ENCODE peak calls at places on chromosomes 11 and 22, in eight cellular contexts. One of them, this sample, is unnamed.

GRCh38 chr11:100932474-100933100 is 197.0 kb downstream of the PGR start:
- DNase-seq in HT1080: peak
- DNase-seq in NCI-H510A: no peak
- DNase-seq in activated gamma-delta T cell treated with Interleukin-2 at 50 U/mL for 16 hours: no peak
- DNase-seq in IMR-90: peak
- DNase-seq in D341Med: peak
- DNase-seq in HuH-7.5: no peak
- DNase-seq in A549: peak
- DNase-seq in this sample: no peak

GRCh38 chr11:70477607-70478006 is 79.3 kb downstream of the CTTN start:
- DNase-seq in HT1080: no peak
- DNase-seq in NCI-H510A: no peak
- DNase-seq in IMR-90: no peak
- DNase-seq in activated gamma-delta T cell treated with Interleukin-2 at 50 U/mL for 16 hours: no peak
- DNase-seq in D341Med: peak
- DNase-seq in A549: no peak
- DNase-seq in HuH-7.5: no peak
- DNase-seq in this sample: no peak

GRCh38 chr11:72293910-72294533 is 50.0 kb upstream of the PHOX2A start:
- DNase-seq in D341Med: peak
- DNase-seq in A549: no peak
- DNase-seq in activated gamma-delta T cell treated with Interleukin-2 at 50 U/mL for 16 hours: no peak
- DNase-seq in HuH-7.5: no peak
- DNase-seq in IMR-90: no peak
- DNase-seq in NCI-H510A: no peak
- DNase-seq in HT1080: no peak
- DNase-seq in this sample: no peak

GRCh38 chr11:70244698-70245097 is 25.8 kb upstream of the PPFIA1 start:
- DNase-seq in HuH-7.5: no peak
- DNase-seq in NCI-H510A: no peak
- DNase-seq in IMR-90: peak
- DNase-seq in HT1080: peak
- DNase-seq in activated gamma-delta T cell treated with Interleukin-2 at 50 U/mL for 16 hours: no peak
- DNase-seq in A549: peak
- DNase-seq in D341Med: no peak
- DNase-seq in this sample: no peak

GRCh38 chr11:67642490-67643120 is 3.0 kb upstream of the TBX10 start:
- DNase-seq in HuH-7.5: no peak
- DNase-seq in NCI-H510A: no peak
- DNase-seq in activated gamma-delta T cell treated with Interleukin-2 at 50 U/mL for 16 hours: no peak
- DNase-seq in A549: no peak
- DNase-seq in IMR-90: no peak
- DNase-seq in D341Med: no peak
- DNase-seq in HT1080: no peak
- DNase-seq in this sample: no peak

GRCh38 chr11:134347441-134347840 is 15.7 kb downstream of the GLB1L2 start:
- DNase-seq in D341Med: no peak
- DNase-seq in IMR-90: no peak
- DNase-seq in activated gamma-delta T cell treated with Interleukin-2 at 50 U/mL for 16 hours: no peak
- DNase-seq in NCI-H510A: no peak
- DNase-seq in A549: no peak
- DNase-seq in HuH-7.5: no peak
- DNase-seq in HT1080: no peak
- DNase-seq in this sample: no peak

GRCh38 chr11:109972939-109973338 is 120.3 kb upstream of the ZC3H12C start:
- DNase-seq in D341Med: no peak
- DNase-seq in NCI-H510A: no peak
- DNase-seq in activated gamma-delta T cell treated with Interleukin-2 at 50 U/mL for 16 hours: no peak
- DNase-seq in IMR-90: no peak
- DNase-seq in HT1080: no peak
- DNase-seq in A549: no peak
- DNase-seq in HuH-7.5: no peak
- DNase-seq in this sample: no peak

GRCh38 chr11:12318791-12319733 is 58.3 kb upstream of the PARVA start:
- DNase-seq in D341Med: peak
- DNase-seq in HuH-7.5: no peak
- DNase-seq in HT1080: no peak
- DNase-seq in IMR-90: peak
- DNase-seq in NCI-H510A: peak
- DNase-seq in activated gamma-delta T cell treated with Interleukin-2 at 50 U/mL for 16 hours: no peak
- DNase-seq in A549: no peak
- DNase-seq in this sample: no peak

GRCh38 chr22:35430897-35431322 is 31.0 kb downstream of the MCM5 start:
- DNase-seq in A549: peak
- DNase-seq in HT1080: peak
- DNase-seq in activated gamma-delta T cell treated with Interleukin-2 at 50 U/mL for 16 hours: peak
- DNase-seq in NCI-H510A: no peak
- DNase-seq in D341Med: peak
- DNase-seq in IMR-90: peak
- DNase-seq in HuH-7.5: peak
- DNase-seq in this sample: peak

GRCh38 chr11:2084721-2085120 is 54.5 kb downstream of the IGF2 start:
- DNase-seq in NCI-H510A: no peak
- DNase-seq in HuH-7.5: no peak
- DNase-seq in HT1080: no peak
- DNase-seq in IMR-90: no peak
- DNase-seq in activated gamma-delta T cell treated with Interleukin-2 at 50 U/mL for 16 hours: no peak
- DNase-seq in D341Med: peak
- DNase-seq in A549: no peak
- DNase-seq in this sample: no peak

GRCh38 chr22:42389137-42389536 is 43.1 kb downstream of the NFAM1 start:
- DNase-seq in NCI-H510A: peak
- DNase-seq in HT1080: no peak
- DNase-seq in A549: no peak
- DNase-seq in activated gamma-delta T cell treated with Interleukin-2 at 50 U/mL for 16 hours: no peak
- DNase-seq in HuH-7.5: no peak
- DNase-seq in IMR-90: no peak
- DNase-seq in D341Med: no peak
- DNase-seq in this sample: no peak

GRCh38 chr22:49322861-49323622 is 504.6 kb downstream of the BRD1 start:
- DNase-seq in A549: no peak
- DNase-seq in activated gamma-delta T cell treated with Interleukin-2 at 50 U/mL for 16 hours: no peak
- DNase-seq in NCI-H510A: no peak
- DNase-seq in HT1080: no peak
- DNase-seq in IMR-90: no peak
- DNase-seq in HuH-7.5: no peak
- DNase-seq in D341Med: peak
- DNase-seq in this sample: no peak

GRCh38 chr11:60813324-60813723 is 28.2 kb downstream of the MS4A10 start:
- DNase-seq in HT1080: no peak
- DNase-seq in IMR-90: no peak
- DNase-seq in A549: no peak
- DNase-seq in NCI-H510A: no peak
- DNase-seq in HuH-7.5: no peak
- DNase-seq in activated gamma-delta T cell treated with Interleukin-2 at 50 U/mL for 16 hours: no peak
- DNase-seq in D341Med: no peak
- DNase-seq in this sample: no peak

GRCh38 chr11:112616292-112617088 is 344.7 kb upstream of the NCAM1 start:
- DNase-seq in HuH-7.5: no peak
- DNase-seq in HT1080: no peak
- DNase-seq in NCI-H510A: no peak
- DNase-seq in IMR-90: no peak
- DNase-seq in activated gamma-delta T cell treated with Interleukin-2 at 50 U/mL for 16 hours: no peak
- DNase-seq in A549: no peak
- DNase-seq in D341Med: no peak
- DNase-seq in this sample: no peak

GRCh38 chr11:122197055-122197987 is 81.3 kb upstream of the BLID start:
- DNase-seq in HuH-7.5: no peak
- DNase-seq in IMR-90: peak
- DNase-seq in HT1080: peak
- DNase-seq in A549: peak
- DNase-seq in NCI-H510A: no peak
- DNase-seq in activated gamma-delta T cell treated with Interleukin-2 at 50 U/mL for 16 hours: no peak
- DNase-seq in D341Med: no peak
- DNase-seq in this sample: no peak

GRCh38 chr11:72223615-72224586 is 666 bp upstream of the INPPL1 start:
- DNase-seq in A549: peak
- DNase-seq in D341Med: peak
- DNase-seq in HT1080: peak
- DNase-seq in HuH-7.5: no peak
- DNase-seq in activated gamma-delta T cell treated with Interleukin-2 at 50 U/mL for 16 hours: peak
- DNase-seq in NCI-H510A: peak
- DNase-seq in IMR-90: peak
- DNase-seq in this sample: peak

GRCh38 chr11:113105584-113105983 is 144.4 kb downstream of the NCAM1 start:
- DNase-seq in D341Med: no peak
- DNase-seq in IMR-90: no peak
- DNase-seq in A549: no peak
- DNase-seq in HuH-7.5: no peak
- DNase-seq in HT1080: no peak
- DNase-seq in NCI-H510A: no peak
- DNase-seq in activated gamma-delta T cell treated with Interleukin-2 at 50 U/mL for 16 hours: no peak
- DNase-seq in this sample: no peak

GRCh38 chr11:123174196-123175183 is 20.6 kb downstream of the CLMP start:
- DNase-seq in HuH-7.5: no peak
- DNase-seq in HT1080: peak
- DNase-seq in activated gamma-delta T cell treated with Interleukin-2 at 50 U/mL for 16 hours: no peak
- DNase-seq in D341Med: no peak
- DNase-seq in NCI-H510A: no peak
- DNase-seq in IMR-90: peak
- DNase-seq in A549: peak
- DNase-seq in this sample: no peak

GRCh38 chr11:122155001-122155400 is 39.0 kb upstream of the BLID start:
- DNase-seq in HuH-7.5: no peak
- DNase-seq in IMR-90: no peak
- DNase-seq in HT1080: no peak
- DNase-seq in activated gamma-delta T cell treated with Interleukin-2 at 50 U/mL for 16 hours: no peak
- DNase-seq in D341Med: no peak
- DNase-seq in NCI-H510A: no peak
- DNase-seq in A549: no peak
- DNase-seq in this sample: no peak

GRCh38 chr22:27687984-27688545 is 113.5 kb downstream of the MN1 start:
- DNase-seq in A549: peak
- DNase-seq in activated gamma-delta T cell treated with Interleukin-2 at 50 U/mL for 16 hours: no peak
- DNase-seq in IMR-90: no peak
- DNase-seq in HuH-7.5: no peak
- DNase-seq in D341Med: no peak
- DNase-seq in HT1080: peak
- DNase-seq in NCI-H510A: no peak
- DNase-seq in this sample: no peak

GRCh38 chr11:70525006-70525405 is 126.7 kb downstream of the CTTN start:
- DNase-seq in activated gamma-delta T cell treated with Interleukin-2 at 50 U/mL for 16 hours: no peak
- DNase-seq in HuH-7.5: no peak
- DNase-seq in IMR-90: no peak
- DNase-seq in D341Med: no peak
- DNase-seq in A549: no peak
- DNase-seq in HT1080: no peak
- DNase-seq in NCI-H510A: no peak
- DNase-seq in this sample: no peak

GRCh38 chr11:69022268-69022667 is 9.2 kb upstream of the MRGPRF start:
- DNase-seq in activated gamma-delta T cell treated with Interleukin-2 at 50 U/mL for 16 hours: no peak
- DNase-seq in HuH-7.5: no peak
- DNase-seq in A549: no peak
- DNase-seq in D341Med: no peak
- DNase-seq in NCI-H510A: no peak
- DNase-seq in IMR-90: peak
- DNase-seq in HT1080: no peak
- DNase-seq in this sample: no peak

GRCh38 chr22:32698926-32699619 is 102.4 kb upstream of the TIMP3 start:
- DNase-seq in A549: no peak
- DNase-seq in HuH-7.5: no peak
- DNase-seq in IMR-90: no peak
- DNase-seq in HT1080: no peak
- DNase-seq in NCI-H510A: no peak
- DNase-seq in activated gamma-delta T cell treated with Interleukin-2 at 50 U/mL for 16 hours: no peak
- DNase-seq in D341Med: no peak
- DNase-seq in this sample: no peak